ENCODE peak calls at places on chromosomes 1 and 21, in nine cellular contexts. J, G, O, F, P, N, X, I and E are unnamed samples.

GRCh38 chr1:59178339-59178744 is 118.6 kb upstream of the FGGY start:
- DNase-seq in N (no peak), F (peak; percentile 13), X (no peak), G (no peak), J (peak; percentile 81), I (no peak), P (no peak), O (no peak), E (no peak)

GRCh38 chr1:184840596-184840995 is 85.9 kb upstream of the EDEM3 start:
- DNase-seq in F (no peak), N (no peak), J (no peak), P (no peak), X (no peak), G (no peak), O (no peak), I (no peak), E (no peak)

GRCh38 chr21:44521301-44521927 is 18.6 kb downstream of the KRTAP10-1 start:
- DNase-seq in X (no peak), J (peak; percentile 36), P (no peak), F (no peak), O (no peak), I (no peak), G (no peak), N (no peak), E (no peak)

GRCh38 chr21:21230672-21231071 is 232.5 kb downstream of the NCAM2 start:
- DNase-seq in J (no peak), N (peak; percentile 22), F (no peak), X (no peak), P (peak; percentile 37), O (no peak), G (no peak), I (peak; percentile 13), E (peak; percentile 15)

GRCh38 chr1:182197555-182197954 is 136.0 kb upstream of the ZNF648 start:
- DNase-seq in O (no peak), G (no peak), J (peak; percentile 58), P (no peak), I (no peak), F (peak; percentile 23), N (no peak), X (no peak), E (no peak)

GRCh38 chr1:172973424-172973823 is 77.3 kb downstream of the TNFSF18 start:
- DNase-seq in G (no peak), O (no peak), X (no peak), N (no peak), J (no peak), I (no peak), P (no peak), F (peak; percentile 49), E (no peak)

GRCh38 chr1:6425671-6426070 is 1.1 kb downstream of the ESPN start:
- DNase-seq in G (no peak), O (no peak), F (no peak), X (no peak), N (no peak), I (no peak), P (no peak), J (no peak), E (no peak)

GRCh38 chr21:15731243-15731613 is 1.4 kb downstream of the USP25 start:
- DNase-seq in J (no peak), N (peak; percentile 53), O (no peak), X (no peak), F (no peak), I (no peak), P (no peak), G (no peak), E (no peak)

GRCh38 chr21:41684381-41685245 is 82.2 kb downstream of the RIPK4 start:
- DNase-seq in J (no peak), X (no peak), I (peak; percentile 71), F (peak; percentile 70), P (no peak), O (no peak), G (no peak), N (no peak), E (peak; percentile 27)

GRCh38 chr1:213481395-213481794 is 430.4 kb downstream of the RPS6KC1 start:
- DNase-seq in P (no peak), O (no peak), X (no peak), F (no peak), J (no peak), I (no peak), G (no peak), N (no peak), E (no peak)

GRCh38 chr1:6175411-6175828 is 4.7 kb downstream of the CHD5 start:
- DNase-seq in O (no peak), J (no peak), F (no peak), X (no peak), N (no peak), G (no peak), I (no peak), P (no peak), E (no peak)

GRCh38 chr1:110118636-110119396 is 6.6 kb downstream of the UBL4B start:
- DNase-seq in X (no peak), I (no peak), N (no peak), G (peak; percentile 9), F (no peak), J (no peak), P (no peak), O (peak; percentile 14), E (no peak)